ENCODE peak calls at places on chromosomes 12 and 14, in six cellular contexts. K is hippocampal formation, Q is amniotic stem cell, D is choroid plexus epithelial cell, C is astrocyte, I is KBM-7. Z is an unnamed sample.

GRCh38 chr14:99727096-99727870 is 43.2 kb downstream of the CYP46A1 start:
- DNase-seq in C (no peak), K (no peak), D (no peak), Q (no peak), I (no peak), Z (no peak)

GRCh38 chr12:45183263-45183662 is 32.6 kb upstream of the ANO6 start:
- DNase-seq in K (no peak), C (peak), I (peak), Q (no peak), D (peak), Z (no peak)

GRCh38 chr12:57151741-57152407 is 4.5 kb upstream of the LRP1-AS start:
- DNase-seq in Q (peak), K (no peak), I (no peak), D (peak), C (peak), Z (no peak)

GRCh38 chr14:100346306-100347091 is 23.4 kb downstream of the SLC25A47 start:
- DNase-seq in Q (no peak), K (no peak), C (no peak), I (no peak), D (no peak), Z (no peak)

GRCh38 chr14:77037886-77038511 is 9.5 kb upstream of the IRF2BPL start:
- DNase-seq in K (no peak), I (peak), D (no peak), C (peak), Q (no peak), Z (no peak)

GRCh38 chr12:48061943-48062719 is 43.7 kb downstream of the SENP1 start:
- DNase-seq in I (no peak), D (peak), K (no peak), Q (no peak), C (no peak), Z (no peak)

GRCh38 chr12:45130881-45131281 is 80.0 kb upstream of the DBX2 start:
- DNase-seq in K (peak), I (peak), Q (peak), C (peak), D (peak), Z (peak)

GRCh38 chr12:3315201-3315661 is 175.8 kb upstream of the PRMT8 start:
- DNase-seq in D (peak), C (peak), Q (no peak), K (no peak), I (no peak), Z (no peak)

GRCh38 chr12:6534914-6535696 is 788 bp downstream of the GAPDH start:
- DNase-seq in D (peak), Q (peak), C (peak), I (peak), K (peak), Z (peak)

GRCh38 chr12:6774557-6775062 is 2.3 kb downstream of the LAG3 start:
- DNase-seq in I (no peak), Q (no peak), D (no peak), C (no peak), K (no peak), Z (no peak)

GRCh38 chr14:100056964-100057817 is 8.0 kb upstream of the EVL start:
- DNase-seq in K (no peak), Q (no peak), D (peak), I (peak), C (no peak), Z (no peak)

GRCh38 chr12:68871899-68872298 is 61.1 kb downstream of the CPM start:
- DNase-seq in I (peak), C (no peak), K (no peak), D (peak), Q (no peak), Z (peak)

GRCh38 chr14:105446971-105447370 is 27.3 kb downstream of the MTA1 start:
- DNase-seq in D (no peak), Q (no peak), K (no peak), I (no peak), C (no peak), Z (no peak)

GRCh38 chr12:127393896-127394295 is 873.1 kb upstream of the TMEM132C start:
- DNase-seq in Q (peak), K (no peak), I (no peak), C (peak), D (peak), Z (no peak)

GRCh38 chr12:98646165-98646764 is 1.2 kb downstream of the APAF1 start:
- DNase-seq in D (peak), I (peak), Q (no peak), C (peak), K (no peak), Z (no peak)

GRCh38 chr12:27434673-27435565 is 11.6 kb upstream of the SMCO2 start:
- DNase-seq in I (peak), Q (no peak), D (peak), K (peak), C (no peak), Z (no peak)

GRCh38 chr14:24110060-24110459 is 4.5 kb upstream of the DCAF11 start:
- DNase-seq in Q (no peak), K (no peak), D (no peak), I (no peak), C (no peak), Z (no peak)

GRCh38 chr12:70962226-70962794 is 41.8 kb upstream of the PTPRR start:
- DNase-seq in C (no peak), K (no peak), I (no peak), D (no peak), Q (no peak), Z (no peak)

GRCh38 chr12:25152055-25152454 is 42.9 kb downstream of the DNAI7 start:
- DNase-seq in D (no peak), I (no peak), C (no peak), Q (no peak), K (no peak), Z (no peak)

GRCh38 chr12:51127050-51127729 is 43.8 kb upstream of the CSRNP2 start:
- DNase-seq in Q (no peak), C (peak), I (no peak), D (peak), K (no peak), Z (no peak)